ENCODE peak calls at places on chromosomes 16 and 17, in eight cellular contexts. One of them, this sample, is unnamed.

GRCh38 chr16:28846933-28847273 is 755 bp upstream of the TUFM start:
- DNase-seq in BE2C: no peak
- DNase-seq in CD4-positive, alpha-beta T cell: no peak
- DNase-seq in WERI-Rb-1: no peak
- DNase-seq in AG10803: no peak
- DNase-seq in B cell: no peak
- DNase-seq in mesothelial cell of epicardium: no peak
- DNase-seq in H1: no peak
- DNase-seq in this sample: no peak

GRCh38 chr16:28925386-28926228 is 569 bp upstream of the RABEP2 start:
- DNase-seq in BE2C: peak
- DNase-seq in CD4-positive, alpha-beta T cell: peak
- DNase-seq in AG10803: peak
- DNase-seq in mesothelial cell of epicardium: peak
- DNase-seq in H1: no peak
- DNase-seq in WERI-Rb-1: peak
- DNase-seq in B cell: peak
- DNase-seq in this sample: peak

GRCh38 chr16:88633684-88634140 is 4.7 kb upstream of the IL17C start:
- DNase-seq in AG10803: no peak
- DNase-seq in B cell: no peak
- DNase-seq in mesothelial cell of epicardium: no peak
- DNase-seq in WERI-Rb-1: peak
- DNase-seq in BE2C: peak
- DNase-seq in H1: peak
- DNase-seq in CD4-positive, alpha-beta T cell: peak
- DNase-seq in this sample: peak

GRCh38 chr16:87034317-87034716 is 282.9 kb downstream of the C16orf95 start:
- DNase-seq in mesothelial cell of epicardium: no peak
- DNase-seq in WERI-Rb-1: no peak
- DNase-seq in CD4-positive, alpha-beta T cell: no peak
- DNase-seq in BE2C: no peak
- DNase-seq in H1: no peak
- DNase-seq in AG10803: no peak
- DNase-seq in B cell: no peak
- DNase-seq in this sample: no peak

GRCh38 chr17:20066253-20066652 is 57.1 kb downstream of the SPECC1 start:
- DNase-seq in B cell: no peak
- DNase-seq in CD4-positive, alpha-beta T cell: no peak
- DNase-seq in BE2C: no peak
- DNase-seq in mesothelial cell of epicardium: no peak
- DNase-seq in H1: no peak
- DNase-seq in WERI-Rb-1: no peak
- DNase-seq in AG10803: peak
- DNase-seq in this sample: no peak

GRCh38 chr17:48100160-48100559 is 1.1 kb downstream of the CBX1 start:
- DNase-seq in CD4-positive, alpha-beta T cell: no peak
- DNase-seq in H1: no peak
- DNase-seq in mesothelial cell of epicardium: no peak
- DNase-seq in AG10803: peak
- DNase-seq in WERI-Rb-1: no peak
- DNase-seq in B cell: no peak
- DNase-seq in BE2C: no peak
- DNase-seq in this sample: no peak

GRCh38 chr17:77854083-77854758 is 104.3 kb upstream of the TNRC6C start:
- DNase-seq in AG10803: no peak
- DNase-seq in mesothelial cell of epicardium: no peak
- DNase-seq in H1: no peak
- DNase-seq in CD4-positive, alpha-beta T cell: no peak
- DNase-seq in WERI-Rb-1: no peak
- DNase-seq in B cell: no peak
- DNase-seq in BE2C: no peak
- DNase-seq in this sample: no peak

GRCh38 chr16:62872339-62872738 is 836.1 kb upstream of the CDH8 start:
- DNase-seq in AG10803: no peak
- DNase-seq in B cell: no peak
- DNase-seq in mesothelial cell of epicardium: no peak
- DNase-seq in H1: no peak
- DNase-seq in BE2C: peak
- DNase-seq in WERI-Rb-1: no peak
- DNase-seq in CD4-positive, alpha-beta T cell: no peak
- DNase-seq in this sample: no peak

GRCh38 chr16:82523786-82524185 is 103.0 kb upstream of the CDH13 start:
- DNase-seq in AG10803: no peak
- DNase-seq in BE2C: no peak
- DNase-seq in H1: no peak
- DNase-seq in CD4-positive, alpha-beta T cell: no peak
- DNase-seq in mesothelial cell of epicardium: no peak
- DNase-seq in WERI-Rb-1: no peak
- DNase-seq in B cell: no peak
- DNase-seq in this sample: no peak

GRCh38 chr16:75273054-75273925 is 21.9 kb upstream of the BCAR1 start:
- DNase-seq in BE2C: no peak
- DNase-seq in mesothelial cell of epicardium: no peak
- DNase-seq in WERI-Rb-1: no peak
- DNase-seq in CD4-positive, alpha-beta T cell: no peak
- DNase-seq in B cell: no peak
- DNase-seq in H1: no peak
- DNase-seq in AG10803: no peak
- DNase-seq in this sample: no peak

GRCh38 chr17:82287849-82288601 is 14.5 kb upstream of the CSNK1D start:
- DNase-seq in mesothelial cell of epicardium: no peak
- DNase-seq in WERI-Rb-1: peak
- DNase-seq in BE2C: peak
- DNase-seq in B cell: no peak
- DNase-seq in AG10803: peak
- DNase-seq in H1: no peak
- DNase-seq in CD4-positive, alpha-beta T cell: no peak
- DNase-seq in this sample: no peak

GRCh38 chr16:81482329-81483063 is 37.9 kb downstream of the CMIP start:
- DNase-seq in H1: no peak
- DNase-seq in WERI-Rb-1: no peak
- DNase-seq in AG10803: no peak
- DNase-seq in mesothelial cell of epicardium: no peak
- DNase-seq in CD4-positive, alpha-beta T cell: no peak
- DNase-seq in B cell: no peak
- DNase-seq in BE2C: no peak
- DNase-seq in this sample: no peak

GRCh38 chr16:14499110-14499509 is 130.9 kb downstream of the PARN start:
- DNase-seq in H1: no peak
- DNase-seq in CD4-positive, alpha-beta T cell: no peak
- DNase-seq in WERI-Rb-1: no peak
- DNase-seq in AG10803: no peak
- DNase-seq in mesothelial cell of epicardium: no peak
- DNase-seq in B cell: no peak
- DNase-seq in BE2C: no peak
- DNase-seq in this sample: no peak

GRCh38 chr17:50963139-50963538 is 97.0 kb upstream of the TOB1 start:
- DNase-seq in mesothelial cell of epicardium: no peak
- DNase-seq in BE2C: no peak
- DNase-seq in CD4-positive, alpha-beta T cell: no peak
- DNase-seq in H1: no peak
- DNase-seq in AG10803: peak
- DNase-seq in B cell: no peak
- DNase-seq in WERI-Rb-1: no peak
- DNase-seq in this sample: no peak

GRCh38 chr17:28105501-28105900 is 63.0 kb downstream of the NLK start:
- DNase-seq in B cell: no peak
- DNase-seq in BE2C: no peak
- DNase-seq in mesothelial cell of epicardium: no peak
- DNase-seq in H1: no peak
- DNase-seq in AG10803: no peak
- DNase-seq in CD4-positive, alpha-beta T cell: no peak
- DNase-seq in WERI-Rb-1: no peak
- DNase-seq in this sample: no peak

GRCh38 chr17:12094336-12094735 is 73.7 kb downstream of the MAP2K4 start:
- DNase-seq in mesothelial cell of epicardium: no peak
- DNase-seq in BE2C: no peak
- DNase-seq in AG10803: no peak
- DNase-seq in H1: no peak
- DNase-seq in CD4-positive, alpha-beta T cell: no peak
- DNase-seq in B cell: no peak
- DNase-seq in WERI-Rb-1: no peak
- DNase-seq in this sample: no peak

DNA sequence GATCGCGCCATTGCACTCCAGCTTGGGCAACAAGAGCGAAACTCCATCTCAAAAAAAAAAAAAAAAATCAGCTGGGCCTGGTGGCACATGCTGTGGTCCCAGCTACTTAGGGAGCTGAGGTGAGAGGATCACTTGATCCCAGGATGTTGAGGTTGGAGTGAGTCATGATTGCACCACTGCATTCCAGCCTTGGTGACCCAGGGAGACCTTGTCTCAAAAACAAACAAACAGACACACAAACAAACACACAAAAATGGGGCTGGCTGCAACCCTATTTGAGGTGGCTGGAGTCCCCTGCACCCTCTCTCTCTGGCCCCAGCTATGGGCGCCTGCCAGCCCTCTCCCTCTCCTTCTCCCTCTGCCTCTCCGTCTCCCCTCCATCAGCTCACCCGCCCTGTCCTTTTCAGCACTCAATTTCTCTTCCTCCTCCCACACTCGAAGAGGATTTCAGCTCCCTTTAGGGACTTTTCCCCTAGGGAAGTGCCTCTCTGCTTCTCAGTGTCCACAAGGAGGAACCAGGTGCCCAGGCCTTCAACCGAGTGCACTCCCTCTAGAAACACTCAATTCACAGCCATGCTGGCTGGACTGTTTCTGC is 17.5 kb upstream of the TFAP4 start:
- DNase-seq in mesothelial cell of epicardium: no peak
- DNase-seq in WERI-Rb-1: peak
- DNase-seq in H1: no peak
- DNase-seq in BE2C: no peak
- DNase-seq in AG10803: peak
- DNase-seq in B cell: no peak
- DNase-seq in CD4-positive, alpha-beta T cell: no peak
- DNase-seq in this sample: no peak
- TF ChIP-seq CTCF in mesothelial cell of epicardium: no peak
- TF ChIP-seq CTCF in WERI-Rb-1: no peak
- TF ChIP-seq CTCF in H1: no peak
- TF ChIP-seq CTCF in BE2C: peak
- TF ChIP-seq CTCF in AG10803: peak
- TF ChIP-seq CTCF in B cell: no peak
- TF ChIP-seq CTCF in CD4-positive, alpha-beta T cell: no peak
- TF ChIP-seq CTCF in this sample: no peak

DNA sequence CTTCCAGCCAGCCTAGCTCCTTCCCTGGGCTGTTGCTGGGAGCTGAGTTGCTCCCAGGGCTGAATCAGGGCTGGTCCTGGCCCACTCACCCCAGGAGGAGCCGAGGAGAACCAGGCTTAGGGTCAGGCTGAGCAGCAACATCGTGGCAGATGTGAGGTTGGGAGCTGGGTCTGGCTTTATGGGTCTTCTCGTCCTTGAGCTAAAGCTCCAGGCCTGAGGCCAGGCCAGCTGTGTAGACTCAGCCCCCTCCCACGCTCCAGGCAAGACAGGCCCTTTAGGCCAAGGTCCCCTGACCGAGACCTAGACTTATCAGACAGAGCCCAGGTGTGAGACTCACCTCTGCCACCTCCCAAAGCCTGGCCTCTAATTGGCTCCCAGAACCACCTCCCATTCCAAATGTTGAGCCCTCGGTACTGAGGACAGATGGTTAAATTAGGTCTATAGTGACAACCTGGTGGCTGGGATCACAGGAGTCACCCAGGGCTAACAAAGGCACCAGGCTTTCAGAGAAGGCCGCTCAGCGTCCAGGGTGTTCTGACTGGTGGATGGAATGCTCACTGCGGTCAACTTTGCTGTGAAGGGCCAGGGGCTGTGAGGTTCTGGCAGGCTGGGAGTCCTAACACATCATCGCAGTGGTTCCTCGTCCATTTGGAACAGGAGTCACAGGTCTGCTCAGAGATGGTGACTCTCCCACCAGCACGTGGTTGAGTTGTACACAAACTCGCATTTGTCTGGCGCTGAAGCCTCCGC is at the start of gene CTRL:
- DNase-seq in WERI-Rb-1: no peak
- DNase-seq in BE2C: peak
- DNase-seq in mesothelial cell of epicardium: no peak
- DNase-seq in B cell: no peak
- DNase-seq in AG10803: no peak
- DNase-seq in CD4-positive, alpha-beta T cell: no peak
- DNase-seq in H1: no peak
- DNase-seq in this sample: no peak
- TF ChIP-seq CTCF in WERI-Rb-1: peak
- TF ChIP-seq CTCF in BE2C: peak
- TF ChIP-seq CTCF in mesothelial cell of epicardium: no peak
- TF ChIP-seq CTCF in B cell: no peak
- TF ChIP-seq CTCF in AG10803: peak
- TF ChIP-seq CTCF in CD4-positive, alpha-beta T cell: no peak
- TF ChIP-seq CTCF in H1: peak
- TF ChIP-seq CTCF in this sample: no peak

DNA sequence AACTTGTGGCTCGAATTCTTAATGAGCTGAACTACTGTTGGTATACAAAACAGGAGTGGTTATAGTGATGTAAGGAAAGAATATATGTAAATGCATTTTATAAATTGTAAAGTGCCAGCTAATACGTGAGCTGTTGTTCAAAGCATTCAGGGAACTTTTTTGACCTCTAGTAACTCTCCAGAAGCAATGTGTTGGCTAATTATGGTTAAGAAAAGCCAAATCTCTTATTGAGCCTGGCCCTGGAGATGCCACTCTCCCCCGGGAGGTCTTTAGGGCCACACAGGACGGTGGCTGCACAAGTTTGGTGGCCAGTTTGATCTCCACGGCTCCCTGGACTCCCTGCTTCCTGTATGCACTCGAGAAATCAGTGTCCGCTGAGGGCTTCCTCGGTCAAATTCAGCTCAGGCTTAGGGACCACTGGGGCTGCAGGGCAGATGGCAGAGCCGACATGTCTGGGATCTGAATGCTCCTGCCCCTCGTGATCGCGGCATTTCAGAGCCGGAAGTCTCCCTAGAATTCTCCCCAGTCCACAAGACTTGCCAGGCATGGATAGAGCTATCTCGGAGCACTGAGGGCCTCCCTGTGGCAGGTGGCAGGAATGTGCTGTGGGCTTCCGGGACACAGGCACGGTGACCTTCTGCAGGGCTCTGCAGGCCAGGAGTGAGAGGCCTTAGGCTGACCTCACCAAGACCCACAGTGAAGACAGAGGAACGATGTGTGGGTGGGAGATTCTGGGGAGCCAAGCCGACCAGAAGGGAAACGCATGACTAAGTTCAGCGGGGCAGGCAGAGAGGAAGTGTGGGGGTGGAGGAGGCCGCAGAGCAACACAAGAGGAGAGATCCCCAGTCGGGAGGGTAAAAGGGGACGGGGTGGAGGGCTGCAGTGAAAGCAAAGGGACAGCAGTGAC is 18.6 kb upstream of the PITPNM3 start:
- DNase-seq in AG10803: peak
- DNase-seq in CD4-positive, alpha-beta T cell: peak
- DNase-seq in mesothelial cell of epicardium: no peak
- DNase-seq in H1: peak
- DNase-seq in BE2C: no peak
- DNase-seq in WERI-Rb-1: peak
- DNase-seq in B cell: peak
- DNase-seq in this sample: peak
- TF ChIP-seq CTCF in AG10803: peak
- TF ChIP-seq CTCF in CD4-positive, alpha-beta T cell: no peak
- TF ChIP-seq CTCF in mesothelial cell of epicardium: no peak
- TF ChIP-seq CTCF in H1: no peak
- TF ChIP-seq CTCF in BE2C: no peak
- TF ChIP-seq CTCF in WERI-Rb-1: peak
- TF ChIP-seq CTCF in B cell: no peak
- TF ChIP-seq CTCF in this sample: no peak

GRCh38 chr17:22217135-22217534 is 524.8 kb downstream of the KCNJ18 start:
- DNase-seq in H1: peak
- DNase-seq in AG10803: no peak
- DNase-seq in B cell: no peak
- DNase-seq in CD4-positive, alpha-beta T cell: no peak
- DNase-seq in mesothelial cell of epicardium: no peak
- DNase-seq in BE2C: no peak
- DNase-seq in WERI-Rb-1: no peak
- DNase-seq in this sample: no peak

GRCh38 chr17:22221344-22221743 is 529.0 kb downstream of the KCNJ18 start:
- DNase-seq in mesothelial cell of epicardium: no peak
- DNase-seq in B cell: no peak
- DNase-seq in BE2C: no peak
- DNase-seq in H1: no peak
- DNase-seq in AG10803: no peak
- DNase-seq in WERI-Rb-1: no peak
- DNase-seq in CD4-positive, alpha-beta T cell: no peak
- DNase-seq in this sample: no peak
- TF ChIP-seq CTCF in mesothelial cell of epicardium: no peak
- TF ChIP-seq CTCF in B cell: no peak
- TF ChIP-seq CTCF in BE2C: no peak
- TF ChIP-seq CTCF in H1: no peak
- TF ChIP-seq CTCF in AG10803: no peak
- TF ChIP-seq CTCF in WERI-Rb-1: no peak
- TF ChIP-seq CTCF in CD4-positive, alpha-beta T cell: no peak
- TF ChIP-seq CTCF in this sample: no peak

This sample was measured in GM20000.